ENCODE peak calls at places on chromosomes 3 and 15, in ten cellular contexts. V, F, G, C, A, M, R, N, X and J are unnamed samples.

GRCh38 chr3:193921480-193921879 is 214.5 kb upstream of the HES1 start:
- DNase-seq in V (no peak), F (no peak), G (no peak), C (no peak), A (no peak), M (no peak), R (no peak), N (no peak), X (no peak), J (no peak)

GRCh38 chr15:44075535-44075934 is 119.5 kb downstream of the FRMD5 start:
- DNase-seq in V (no peak), F (no peak), G (no peak), C (no peak), A (no peak), M (no peak), R (no peak), N (no peak), X (no peak), J (no peak)

GRCh38 chr3:144142151-144142855 is 170.7 kb downstream of the DIPK2A start:
- DNase-seq in V (no peak), F (no peak), G (no peak), C (no peak), A (no peak), M (no peak), R (no peak), N (peak), X (no peak), J (no peak)

GRCh38 chr15:67189326-67190051 is 65.0 kb downstream of the AAGAB start:
- DNase-seq in V (no peak), F (peak), G (no peak), C (no peak), A (peak), M (no peak), R (no peak), N (peak), X (no peak), J (no peak)

GRCh38 chr3:10804183-10804648 is 11.8 kb upstream of the SLC6A11 start:
- DNase-seq in V (no peak), F (no peak), G (no peak), C (no peak), A (no peak), M (no peak), R (no peak), N (no peak), X (no peak), J (no peak)

GRCh38 chr15:62857411-62857853 is 185.1 kb upstream of the TPM1 start:
- DNase-seq in V (no peak), F (no peak), G (no peak), C (peak), A (no peak), M (no peak), R (peak), N (no peak), X (no peak), J (no peak)

GRCh38 chr15:59611277-59612260 is at the start of gene GCNT3:
- DNase-seq in V (no peak), F (no peak), G (no peak), C (no peak), A (no peak), M (no peak), R (no peak), N (peak), X (no peak), J (no peak)

GRCh38 chr3:25679166-25679565 is 14.5 kb upstream of the TOP2B start:
- DNase-seq in V (no peak), F (no peak), G (no peak), C (no peak), A (no peak), M (no peak), R (no peak), N (no peak), X (no peak), J (no peak)

GRCh38 chr3:146953523-146954125 is 348.5 kb upstream of the PLSCR5 start:
- DNase-seq in V (no peak), F (no peak), G (no peak), C (no peak), A (no peak), M (no peak), R (no peak), N (peak), X (no peak), J (no peak)

GRCh38 chr3:142916611-142917010 is 27.7 kb upstream of the PCOLCE2 start:
- DNase-seq in V (no peak), F (no peak), G (no peak), C (no peak), A (no peak), M (no peak), R (no peak), N (no peak), X (no peak), J (no peak)